ENCODE peak calls at places on chromosomes 6 and 20, in nine cellular contexts. S, C, R, K, J, T, I, Q and B are unnamed samples.

GRCh38 chr20:51531141-51531710 is 11.3 kb downstream of the NFATC2 start:
- DNase-seq in S (no peak), C (no peak), R (no peak), K (peak; percentile 72), J (no peak), T (no peak), I (no peak), Q (no peak), B (no peak)

GRCh38 chr6:97963148-97963680 is 680.2 kb upstream of the MMS22L start:
- DNase-seq in S (no peak), C (no peak), R (no peak), K (no peak), J (no peak), T (no peak), I (no peak), Q (peak; percentile 22), B (no peak)

GRCh38 chr20:32581839-32582658 is 3.1 kb downstream of the NOL4L start:
- DNase-seq in S (no peak), C (no peak), R (no peak), K (no peak), J (no peak), T (no peak), I (no peak), Q (no peak), B (no peak)

GRCh38 chr6:53348436-53349208 is at the start of gene ELOVL5:
- DNase-seq in S (peak; percentile 83), C (peak; percentile 97), R (peak; percentile 98), K (peak; percentile 88), J (peak; percentile 88), T (peak; percentile 87), I (peak; percentile 99), Q (peak; percentile 98), B (peak; percentile 93)

GRCh38 chr20:34927736-34928135 is 27.9 kb downstream of the GSS start:
- DNase-seq in S (no peak), C (no peak), R (no peak), K (no peak), J (no peak), T (no peak), I (no peak), Q (no peak), B (no peak)

GRCh38 chr6:155106456-155107107 is 111.5 kb downstream of the TIAM2 start:
- DNase-seq in S (no peak), C (no peak), R (no peak), K (no peak), J (no peak), T (no peak), I (no peak), Q (no peak), B (no peak)

GRCh38 chr20:50412069-50412468 is 98.1 kb upstream of the PTPN1 start:
- DNase-seq in S (no peak), C (no peak), R (no peak), K (no peak), J (no peak), T (no peak), I (no peak), Q (no peak), B (no peak)

GRCh38 chr20:56442381-56443365 is 25.8 kb upstream of the RTF2 start:
- DNase-seq in S (no peak), C (no peak), R (no peak), K (no peak), J (no peak), T (no peak), I (no peak), Q (no peak), B (no peak)

GRCh38 chr20:20083796-20084195 is 31.5 kb downstream of the CFAP61 start:
- DNase-seq in S (no peak), C (no peak), R (no peak), K (peak; percentile 41), J (no peak), T (no peak), I (peak; percentile 34), Q (peak; percentile 8), B (no peak)

GRCh38 chr6:134267917-134268361 is 50.0 kb downstream of the SGK1 start:
- DNase-seq in S (no peak), C (no peak), R (peak; percentile 46), K (no peak), J (no peak), T (no peak), I (no peak), Q (no peak), B (no peak)

GRCh38 chr20:6756961-6757595 is 10.4 kb upstream of the BMP2 start:
- DNase-seq in S (no peak), C (no peak), R (no peak), K (no peak), J (no peak), T (no peak), I (no peak), Q (no peak), B (no peak)

GRCh38 chr6:122050226-122050755 is 349.2 kb upstream of the HSF2 start:
- DNase-seq in S (no peak), C (no peak), R (no peak), K (no peak), J (no peak), T (no peak), I (peak; percentile 51), Q (no peak), B (no peak)

GRCh38 chr6:159759645-159760044 is 2.2 kb upstream of the ACAT2 start:
- DNase-seq in S (no peak), C (no peak), R (no peak), K (no peak), J (no peak), T (no peak), I (no peak), Q (no peak), B (no peak)

GRCh38 chr6:41073968-41074691 is 1.4 kb downstream of the NFYA start:
- DNase-seq in S (no peak), C (no peak), R (no peak), K (no peak), J (no peak), T (no peak), I (peak; percentile 76), Q (no peak), B (no peak)

GRCh38 chr6:41073203-41073967 is 611 bp downstream of the NFYA start:
- DNase-seq in S (no peak), C (peak; percentile 93), R (peak; percentile 85), K (peak; percentile 76), J (peak; percentile 58), T (peak; percentile 77), I (no peak), Q (peak; percentile 50), B (no peak)

GRCh38 chr6:41072836-41073202 is at the start of gene NFYA:
- DNase-seq in S (no peak), C (no peak), R (no peak), K (no peak), J (no peak), T (no peak), I (peak; percentile 99), Q (no peak), B (no peak)

GRCh38 chr6:41071501-41071922 is 644 bp downstream of the OARD1 start:
- DNase-seq in S (no peak), C (no peak), R (no peak), K (no peak), J (no peak), T (no peak), I (no peak), Q (no peak), B (no peak)

GRCh38 chr6:41071923-41072835 is at the start of gene OARD1:
- DNase-seq in S (peak; percentile 93), C (peak; percentile 100), R (peak; percentile 100), K (peak; percentile 97), J (peak; percentile 100), T (peak; percentile 100), I (peak; percentile 84), Q (peak; percentile 99), B (peak; percentile 97)
- TF ChIP-seq CTCF in S (no peak), C (no peak), R (no peak), K (no peak), J (no peak), T (no peak), I (no peak), Q (no peak), B (no peak)

GRCh38 chr6:137134483-137134882 is 39.0 kb downstream of the IL22RA2 start:
- DNase-seq in S (no peak), C (no peak), R (no peak), K (no peak), J (no peak), T (no peak), I (no peak), Q (no peak), B (no peak)

GRCh38 chr6:137133136-137133535 is 40.3 kb downstream of the IL22RA2 start:
- DNase-seq in S (no peak), C (no peak), R (no peak), K (no peak), J (no peak), T (no peak), I (no peak), Q (no peak), B (no peak)

GRCh38 chr6:137136065-137136464 is 37.4 kb downstream of the IL22RA2 start:
- DNase-seq in S (no peak), C (no peak), R (no peak), K (no peak), J (no peak), T (no peak), I (peak; percentile 36), Q (no peak), B (no peak)
- TF ChIP-seq CTCF in S (no peak), C (peak; percentile 10), R (no peak), K (no peak), J (no peak), T (no peak), I (peak; percentile 48), Q (no peak), B (no peak)

GRCh38 chr20:37398750-37399621 is 53.0 kb downstream of the SRC start:
- DNase-seq in S (no peak), C (no peak), R (no peak), K (no peak), J (no peak), T (no peak), I (no peak), Q (no peak), B (no peak)
- TF ChIP-seq CTCF in S (peak; percentile 11), C (no peak), R (no peak), K (no peak), J (no peak), T (no peak), I (no peak), Q (no peak), B (no peak)

GRCh38 chr6:126172151-126172550 is 167.8 kb upstream of the CENPW start:
- DNase-seq in S (no peak), C (no peak), R (no peak), K (no peak), J (no peak), T (no peak), I (no peak), Q (peak; percentile 13), B (no peak)

GRCh38 chr6:126174697-126175096 is 165.2 kb upstream of the CENPW start:
- DNase-seq in S (no peak), C (no peak), R (no peak), K (no peak), J (no peak), T (no peak), I (no peak), Q (no peak), B (no peak)

GRCh38 chr6:126180585-126180984 is 159.3 kb upstream of the CENPW start:
- DNase-seq in S (peak; percentile 96), C (no peak), R (no peak), K (no peak), J (no peak), T (no peak), I (peak; percentile 99), Q (peak; percentile 74), B (peak; percentile 17)

GRCh38 chr6:126175251-126175650 is 164.7 kb upstream of the CENPW start:
- DNase-seq in S (no peak), C (no peak), R (no peak), K (no peak), J (no peak), T (no peak), I (no peak), Q (peak; percentile 8), B (no peak)

GRCh38 chr6:126176266-126176665 is 163.6 kb upstream of the CENPW start:
- DNase-seq in S (no peak), C (no peak), R (no peak), K (no peak), J (no peak), T (no peak), I (peak; percentile 60), Q (no peak), B (no peak)
- TF ChIP-seq CTCF in S (peak; percentile 60), C (peak; percentile 10), R (no peak), K (peak; percentile 38), J (no peak), T (peak; percentile 25), I (peak; percentile 51), Q (peak; percentile 21), B (peak; percentile 10)